ENCODE peak calls at places on chromosomes 13 and 19, in seven cellular contexts. G is non-pigmented ciliary epithelial cell; T is PC-3; P is stimulated activated CD4-positive, alpha-beta T cell treated with anti-CD3 and anti-CD28 coated beads, Interleukin-1b, Interleukin-23, amount 100 ng/mL, for 1 hour; N is stimulated activated CD8-positive, alpha-beta memory T cell treated with anti-CD3 and anti-CD28 coated beads, Interleukin-2, amount 100 ng/mL, for 48 hours; L is psoas muscle; Q is iris pigment epithelial cell. R is an unnamed sample.
A peak's percentile ranks its signal among the peaks of the same experiment; 100 is the strongest.

GRCh38 chr13:26473571-26474230 is 83.8 kb upstream of the WASF3 start:
- DNase-seq in G (no peak), T (no peak), P (no peak), N (no peak), L (no peak), Q (no peak), R (no peak)

GRCh38 chr13:102277286-102277685 is 124.6 kb downstream of the FGF14 start:
- DNase-seq in G (no peak), T (no peak), P (no peak), N (no peak), L (peak; percentile 47), Q (no peak), R (no peak)

GRCh38 chr19:2529473-2529918 is 53.6 kb downstream of the GADD45B start:
- DNase-seq in G (peak; percentile 37), T (peak; percentile 98), P (no peak), N (no peak), L (peak; percentile 67), Q (peak; percentile 81), R (peak; percentile 90)

GRCh38 chr13:36297600-36298338 is at the start of gene CCDC169:
- DNase-seq in G (no peak), T (peak; percentile 44), P (no peak), N (peak; percentile 33), L (peak; percentile 66), Q (peak; percentile 63), R (peak; percentile 73)

GRCh38 chr19:7673995-7674667 is 2.8 kb upstream of the MCEMP1 start:
- DNase-seq in G (no peak), T (peak; percentile 87), P (no peak), N (no peak), L (peak; percentile 63), Q (peak; percentile 68), R (peak; percentile 73)

GRCh38 chr19:6048808-6049405 is 61.4 kb downstream of the RFX2 start:
- DNase-seq in G (no peak), T (peak; percentile 93), P (peak; percentile 55), N (peak; percentile 47), L (peak; percentile 74), Q (peak; percentile 56), R (peak; percentile 81)

GRCh38 chr19:14342809-14343208 is 38.4 kb upstream of the ADGRE5 start:
- DNase-seq in G (no peak), T (no peak), P (no peak), N (no peak), L (no peak), Q (no peak), R (no peak)

GRCh38 chr13:80276371-80277289 is 64.3 kb downstream of the SPRY2 start:
- DNase-seq in G (peak; percentile 54), T (peak; percentile 9), P (no peak), N (no peak), L (no peak), Q (peak; percentile 68), R (peak; percentile 89)

GRCh38 chr13:29510698-29511438 is 84.6 kb downstream of the SLC7A1 start:
- DNase-seq in G (no peak), T (no peak), P (no peak), N (no peak), L (no peak), Q (no peak), R (no peak)

GRCh38 chr13:60944016-60944415 is 471.6 kb downstream of the PCDH20 start:
- DNase-seq in G (no peak), T (no peak), P (no peak), N (no peak), L (no peak), Q (no peak), R (no peak)

GRCh38 chr13:53264751-53265150 is 236.1 kb downstream of the OLFM4 start:
- DNase-seq in G (no peak), T (no peak), P (no peak), N (no peak), L (no peak), Q (no peak), R (no peak)

GRCh38 chr19:5692785-5693194 is 2.7 kb downstream of the RPL36 start:
- DNase-seq in G (no peak), T (no peak), P (no peak), N (no peak), L (no peak), Q (no peak), R (peak; percentile 34)

GRCh38 chr13:47455581-47455980 is 545.5 kb downstream of the SUCLA2 start:
- DNase-seq in G (no peak), T (peak; percentile 51), P (no peak), N (no peak), L (no peak), Q (no peak), R (peak; percentile 16)

GRCh38 chr19:29836409-29836825 is 24.6 kb downstream of the CCNE1 start:
- DNase-seq in G (no peak), T (no peak), P (no peak), N (no peak), L (no peak), Q (no peak), R (no peak)

GRCh38 chr13:83352391-83352790 is 529.9 kb downstream of the SLITRK1 start:
- DNase-seq in G (no peak), T (peak; percentile 62), P (no peak), N (no peak), L (no peak), Q (peak; percentile 7), R (no peak)

GRCh38 chr13:43661321-43661720 is 125.5 kb downstream of the ENOX1 start:
- DNase-seq in G (no peak), T (no peak), P (no peak), N (no peak), L (no peak), Q (no peak), R (no peak)

GRCh38 chr13:111629016-111629415 is 308.6 kb downstream of the TEX29 start:
- DNase-seq in G (no peak), T (no peak), P (no peak), N (no peak), L (no peak), Q (no peak), R (no peak)

GRCh38 chr19:56105090-56105701 is 15.9 kb downstream of the ZNF787 start:
- DNase-seq in G (no peak), T (peak; percentile 49), P (no peak), N (no peak), L (peak; percentile 72), Q (peak; percentile 44), R (peak; percentile 81)

GRCh38 chr19:8352134-8352827 is 9.2 kb upstream of the KANK3 start:
- DNase-seq in G (no peak), T (no peak), P (no peak), N (no peak), L (no peak), Q (no peak), R (peak; percentile 32)

GRCh38 chr13:44259045-44260042 is 114.3 kb upstream of the SERP2 start:
- DNase-seq in G (no peak), T (peak; percentile 54), P (peak; percentile 13), N (peak; percentile 49), L (peak; percentile 41), Q (peak; percentile 59), R (peak; percentile 3)

GRCh38 chr13:112144616-112145220 is 77.8 kb downstream of the SOX1 start:
- DNase-seq in G (no peak), T (no peak), P (no peak), N (no peak), L (no peak), Q (no peak), R (no peak)

GRCh38 chr13:32883501-32883900 is 132.7 kb upstream of the KL start:
- DNase-seq in G (no peak), T (no peak), P (no peak), N (no peak), L (no peak), Q (peak; percentile 34), R (no peak)

GRCh38 chr19:10238172-10238783 is 7.1 kb upstream of the S1PR2 start:
- DNase-seq in G (no peak), T (peak; percentile 77), P (no peak), N (no peak), L (peak; percentile 71), Q (peak; percentile 23), R (peak; percentile 96)

GRCh38 chr13:27131202-27131623 is 40.4 kb downstream of the USP12 start:
- DNase-seq in G (no peak), T (peak; percentile 87), P (peak; percentile 23), N (peak; percentile 36), L (no peak), Q (peak; percentile 86), R (peak; percentile 85)

GRCh38 chr19:1132625-1133383 is 29.0 kb downstream of the GPX4 start:
- DNase-seq in G (no peak), T (no peak), P (no peak), N (peak; percentile 25), L (no peak), Q (no peak), R (no peak)

GRCh38 chr13:76799696-76800095 is 86.5 kb downstream of the KCTD12 start:
- DNase-seq in G (no peak), T (peak; percentile 32), P (no peak), N (no peak), L (no peak), Q (peak; percentile 60), R (peak; percentile 67)

GRCh38 chr19:31666126-31666525 is 316.9 kb upstream of the TSHZ3 start:
- DNase-seq in G (no peak), T (no peak), P (no peak), N (no peak), L (no peak), Q (no peak), R (no peak)